ENCODE peak calls at places on chromosomes 2 and 18, in four cellular contexts. C is fibroblast of lung; M is CD8-positive, alpha-beta memory T cell; L is left ventricle myocardium inferior. V is an unnamed sample. For H3K36me3, the result is how much of the 10 kb centered on the place peaks cover.

GRCh38 chr18:58597649-58598048 is 31.2 kb downstream of the ALPK2 start:
- DNase-seq in L (no peak), C (no peak), M (no peak), V (no peak)

GRCh38 chr2:96962567-96963203 is 23.7 kb downstream of the FAM178B start:
- DNase-seq in L (no peak), C (no peak), M (peak), V (no peak)

GRCh38 chr2:101718993-101719571 is 21.6 kb downstream of the MAP4K4 start:
- DNase-seq in L (no peak), M (peak), C (no peak), V (no peak)

GRCh38 chr2:121356058-121356640 is 71.1 kb upstream of the TFCP2L1 start:
- DNase-seq in L (no peak), C (peak), M (no peak), V (no peak)

GRCh38 chr2:46974174-46974573 is 58.6 kb upstream of the MCFD2 start:
- DNase-seq in C (no peak), L (no peak), M (no peak), V (no peak)

GRCh38 chr2:97745474-97746172 is 32.2 kb downstream of the ZAP70 start:
- DNase-seq in L (peak), M (peak), C (no peak), V (no peak)

GRCh38 chr2:187138240-187138639 is 289.3 kb upstream of the ZSWIM2 start:
- DNase-seq in L (peak), C (peak), M (no peak), V (no peak)

GRCh38 chr2:105437708-105438103 is 38.9 kb upstream of the FHL2 start:
- DNase-seq in L (no peak), C (peak), M (no peak), V (no peak)

GRCh38 chr2:14094592-14094991 is 537.9 kb upstream of the LRATD1 start:
- DNase-seq in L (no peak), M (no peak), C (no peak), V (no peak)

DNA sequence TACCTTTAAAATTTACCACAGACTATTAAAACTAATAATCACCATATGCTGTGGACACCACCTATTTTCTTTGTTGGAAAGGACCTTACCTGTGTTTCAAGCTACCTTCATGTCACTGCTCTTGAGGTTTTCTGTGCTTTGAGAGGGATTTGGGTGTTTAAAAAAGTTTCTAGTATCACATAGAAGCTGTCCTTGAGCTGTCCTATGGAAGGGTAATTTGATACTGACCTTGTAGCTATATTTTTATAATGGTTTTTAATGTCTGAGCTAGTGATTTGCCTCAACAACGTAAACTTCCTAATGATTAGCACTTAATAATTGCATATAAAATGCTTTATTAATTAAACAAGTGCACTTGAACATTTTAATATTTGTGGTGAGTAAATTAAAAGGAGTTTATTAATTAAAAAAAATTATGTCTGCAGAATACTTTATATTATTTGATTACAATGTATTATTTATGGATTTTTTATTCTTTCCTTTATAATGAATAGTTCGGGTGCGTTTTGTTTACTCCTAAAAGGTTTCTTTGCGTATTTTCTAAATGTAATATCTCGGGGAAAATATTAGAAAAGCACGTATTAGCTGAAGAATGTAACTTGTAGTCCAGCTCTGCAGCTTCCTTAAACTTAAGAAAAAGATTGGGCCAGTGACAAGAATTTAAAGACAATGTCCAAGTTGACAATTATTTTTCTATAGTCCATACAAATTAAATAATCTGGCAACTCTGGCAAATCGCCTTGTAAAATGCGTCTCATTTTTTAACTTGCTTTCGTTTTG is 2.3 kb downstream of the HOXD8 start:
- DNase-seq in M (no peak), C (no peak), L (no peak), V (no peak)
- H3K4me3 ChIP-seq in M (peak), C (no peak), L (peak), V (no peak)

GRCh38 chr2:158388159-158388558 is 68.4 kb downstream of the CCDC148 start:
- DNase-seq in L (no peak), C (no peak), M (no peak), V (no peak)
- H3K36me3 ChIP-seq in L (under half), C (under half), M (under half), V (under half)

GRCh38 chr2:108579631-108580030 is 45.4 kb downstream of the LIMS1 start:
- DNase-seq in M (no peak), C (peak), L (peak), V (no peak)
- H3K4me3 ChIP-seq in M (no peak), C (no peak), L (no peak), V (no peak)

DNA sequence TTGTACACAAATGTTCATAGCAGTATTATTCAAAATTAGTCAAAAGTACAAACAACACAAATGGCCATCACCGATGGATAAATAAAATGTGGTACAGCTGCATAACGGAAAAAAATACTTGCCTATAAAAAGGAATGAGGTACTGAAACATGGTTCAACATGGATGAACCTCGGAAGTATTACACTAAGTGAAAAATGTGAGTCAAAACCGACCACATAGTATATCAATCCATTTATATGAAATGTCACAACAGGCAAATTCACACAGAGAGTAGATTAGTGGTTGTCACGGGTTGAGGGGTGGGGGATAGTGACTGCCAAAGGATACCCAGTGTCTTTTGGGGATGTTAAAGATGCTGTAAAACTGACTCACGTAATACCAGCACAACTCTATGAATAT is 3.5 kb downstream of the SS18 start:
- DNase-seq in M (no peak), C (no peak), L (no peak), V (no peak)
- H3K36me3 ChIP-seq in M (under half), C (under half), L (under half), V (under half)

GRCh38 chr2:68741238-68741637 is 6.6 kb downstream of the ARHGAP25 start:
- DNase-seq in C (peak), L (no peak), M (no peak), V (no peak)
- H3K4me3 ChIP-seq in C (no peak), L (no peak), M (no peak), V (no peak)

GRCh38 chr2:241256168-241256545 is 59.3 kb downstream of the HDLBP start:
- DNase-seq in C (no peak), L (no peak), M (no peak), V (no peak)

GRCh38 chr2:241255542-241256167 is 59.8 kb downstream of the HDLBP start:
- DNase-seq in M (no peak), C (no peak), L (no peak), V (no peak)

GRCh38 chr2:241260911-241261310 is 54.6 kb downstream of the HDLBP start:
- DNase-seq in L (no peak), C (no peak), M (no peak), V (no peak)

GRCh38 chr2:241257419-241258032 is 57.9 kb downstream of the HDLBP start:
- DNase-seq in L (no peak), M (no peak), C (no peak), V (no peak)

GRCh38 chr2:241258505-241259160 is 56.8 kb downstream of the HDLBP start:
- DNase-seq in M (no peak), C (no peak), L (no peak), V (no peak)
- H3K36me3 ChIP-seq in M (half or more), C (under half), L (half or more), V (under half)

DNA sequence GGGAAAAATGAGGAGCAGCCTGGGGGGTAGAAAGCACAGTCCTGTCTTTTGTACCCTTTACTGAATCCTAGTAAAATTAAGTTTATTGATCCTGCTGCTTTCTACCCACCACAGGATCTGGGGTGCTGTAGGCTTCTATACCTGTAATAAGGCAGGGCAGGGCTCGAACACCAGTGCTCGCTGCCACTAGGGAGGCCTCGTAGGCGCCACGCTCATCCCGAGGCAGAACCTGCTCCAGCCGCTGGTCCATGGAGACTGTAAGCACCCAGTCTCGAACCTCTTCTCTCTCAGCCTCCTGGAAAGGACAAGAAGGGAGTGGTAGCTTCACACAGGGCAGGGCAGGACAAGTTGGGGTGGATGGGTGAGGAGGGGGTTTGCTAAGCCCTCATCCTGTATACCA is 3.0 kb downstream of the KRTCAP3 start:
- DNase-seq in L (no peak), M (no peak), C (no peak), V (no peak)
- H3K4me3 ChIP-seq in L (no peak), M (no peak), C (no peak), V (no peak)

GRCh38 chr18:21575656-21576055 is 24.8 kb downstream of the ESCO1 start:
- DNase-seq in L (no peak), M (no peak), C (no peak), V (no peak)
- H3K36me3 ChIP-seq in L (half or more), M (under half), C (under half), V (under half)

GRCh38 chr2:240520143-240520973 is 37.4 kb downstream of the ANKMY1 start:
- DNase-seq in L (no peak), M (no peak), C (no peak), V (no peak)

GRCh38 chr2:240520974-240521350 is 36.8 kb downstream of the ANKMY1 start:
- DNase-seq in M (no peak), C (no peak), L (no peak), V (no peak)

GRCh38 chr2:240517342-240517741 is 40.4 kb downstream of the ANKMY1 start:
- DNase-seq in C (no peak), M (no peak), L (no peak), V (no peak)

GRCh38 chr2:240519396-240520142 is 38.2 kb downstream of the ANKMY1 start:
- DNase-seq in M (no peak), C (peak), L (no peak), V (no peak)

DNA sequence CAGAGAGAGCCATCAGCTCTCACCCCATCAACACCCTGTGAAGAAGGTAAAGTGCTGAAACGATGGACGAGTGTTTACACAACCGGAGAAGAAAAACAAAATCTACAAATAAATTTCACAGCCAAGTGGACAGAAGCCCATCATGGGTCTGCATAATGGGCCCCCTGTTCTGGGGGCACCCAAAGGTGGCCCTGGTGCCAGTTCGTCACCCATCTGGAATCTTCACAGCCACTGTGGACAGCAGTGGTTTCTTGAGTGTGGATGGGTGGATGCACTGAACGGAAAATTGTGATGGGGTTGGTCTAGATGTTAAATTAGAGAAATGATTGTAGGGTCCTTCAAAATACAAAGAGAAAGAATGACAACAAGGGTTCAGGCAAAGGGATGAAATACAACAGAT is 38.8 kb downstream of the ANKMY1 start:
- DNase-seq in L (no peak), M (no peak), C (no peak), V (no peak)
- H3K4me3 ChIP-seq in L (no peak), M (no peak), C (no peak), V (no peak)

V was measured in BJ.